ENCODE peak calls at places on chromosome 18, in four cellular contexts. Z is ascending aorta, U is ovary, W is cardiac muscle cell. S is an unnamed sample. For H3K9me3, the result is how much of the 10 kb centered on the place peaks cover.

GRCh38 chr18:54240629-54241107 is 16.2 kb upstream of the MBD2 start:
- DNase-seq in W (peak), U (no peak), Z (no peak), S (no peak)

GRCh38 chr18:46408334-46408987 is 248.6 kb downstream of the LOXHD1 start:
- DNase-seq in W (peak), U (no peak), Z (no peak), S (no peak)

GRCh38 chr18:3451989-3452749 is 2.2 kb downstream of the TGIF1 start:
- DNase-seq in W (peak), U (peak), Z (no peak), S (peak)

GRCh38 chr18:63887424-63887823 is at the start of gene SERPINB2:
- DNase-seq in U (no peak), W (no peak), Z (no peak), S (no peak)

GRCh38 chr18:46281185-46282176 is 177.3 kb downstream of the HAUS1 start:
- DNase-seq in W (peak), Z (no peak), U (peak), S (peak)

GRCh38 chr18:8496186-8496585 is 113.1 kb upstream of the RAB12 start:
- DNase-seq in U (no peak), W (peak), Z (no peak), S (no peak)

GRCh38 chr18:37294951-37295350 is 270.6 kb downstream of the CELF4 start:
- DNase-seq in U (no peak), W (peak), Z (no peak), S (peak)

GRCh38 chr18:46343940-46344372 is 239.8 kb downstream of the HAUS1 start:
- DNase-seq in Z (no peak), U (no peak), W (no peak), S (no peak)

GRCh38 chr18:48325115-48325670 is 84.0 kb downstream of the ZBTB7C start:
- DNase-seq in Z (no peak), W (no peak), U (no peak), S (no peak)

GRCh38 chr18:31977270-31977872 is 34.4 kb upstream of the TRAPPC8 start:
- DNase-seq in W (peak), U (peak), Z (no peak), S (peak)

GRCh38 chr18:13300029-13300428 is 81.5 kb downstream of the LDLRAD4 start:
- DNase-seq in Z (no peak), W (no peak), U (no peak), S (no peak)

GRCh38 chr18:56889621-56890020 is 238.5 kb downstream of the WDR7 start:
- DNase-seq in W (no peak), U (no peak), Z (no peak), S (no peak)

GRCh38 chr18:5628512-5629255 is 84.9 kb upstream of the EPB41L3 start:
- DNase-seq in W (peak), U (peak), Z (no peak), S (peak)

GRCh38 chr18:57347784-57348183 is 4.6 kb upstream of the ST8SIA3 start:
- DNase-seq in W (no peak), U (no peak), Z (no peak), S (no peak)

GRCh38 chr18:906416-907170 is 1.9 kb downstream of the ADCYAP1 start:
- DNase-seq in W (no peak), U (no peak), Z (no peak), S (peak)
- H3K4me3 ChIP-seq in W (peak), U (peak), Z (peak), S (no peak)

GRCh38 chr18:58645398-58645797 is 16.5 kb upstream of the ALPK2 start:
- DNase-seq in W (peak), U (no peak), Z (no peak), S (no peak)
- H3K9me3 ChIP-seq in W (under half), U (under half), Z (under half), S (under half)

GRCh38 chr18:77103181-77103875 is 29.3 kb downstream of the MBP start:
- DNase-seq in W (peak), Z (no peak), U (no peak), S (no peak)

GRCh38 chr18:77099501-77100370 is 32.8 kb downstream of the MBP start:
- DNase-seq in W (no peak), Z (no peak), U (no peak), S (no peak)

GRCh38 chr18:77102246-77103040 is 30.1 kb downstream of the MBP start:
- DNase-seq in Z (no peak), U (no peak), W (peak), S (peak)

GRCh38 chr18:77100751-77101355 is 31.7 kb downstream of the MBP start:
- DNase-seq in U (no peak), Z (no peak), W (peak), S (no peak)

GRCh38 chr18:77101410-77102245 is 31.0 kb downstream of the MBP start:
- DNase-seq in Z (peak), U (peak), W (peak), S (peak)
- H3K4me3 ChIP-seq in Z (peak), U (no peak), W (no peak), S (no peak)

GRCh38 chr18:35278085-35278484 is 11.9 kb downstream of the ZSCAN30 start:
- DNase-seq in U (no peak), Z (no peak), W (no peak), S (no peak)
- H3K9me3 ChIP-seq in U (under half), Z (under half), W (under half), S (under half)

GRCh38 chr18:80176334-80177080 is 67.4 kb downstream of the ADNP2 start:
- DNase-seq in W (no peak), U (no peak), Z (no peak), S (no peak)
- H3K4me3 ChIP-seq in W (no peak), U (no peak), Z (no peak), S (no peak)

GRCh38 chr18:52136532-52136931 is 203.5 kb upstream of the DCC start:
- DNase-seq in U (no peak), Z (no peak), W (no peak), S (no peak)

GRCh38 chr18:52131845-52132244 is 208.2 kb upstream of the DCC start:
- DNase-seq in W (no peak), Z (no peak), U (no peak), S (no peak)

DNA sequence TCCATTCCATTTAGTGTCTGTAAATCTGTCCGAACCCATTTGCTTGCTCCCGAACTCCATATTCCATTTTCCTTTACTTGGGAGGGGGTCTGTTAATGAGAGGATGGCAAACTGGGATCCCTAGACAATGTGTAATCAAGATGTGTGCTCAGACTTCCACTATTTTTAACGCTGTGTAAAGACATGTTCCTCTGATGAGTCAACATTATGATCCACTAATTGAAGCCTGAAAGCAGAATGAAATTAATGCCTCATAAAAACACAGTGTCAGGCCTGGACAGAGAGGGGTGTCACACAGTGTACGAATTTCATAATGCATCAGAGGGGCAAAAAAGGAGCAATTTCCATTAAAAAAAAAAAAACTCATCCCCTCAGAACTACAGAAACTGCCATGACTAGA is 209.4 kb upstream of the DCC start:
- DNase-seq in U (no peak), W (no peak), Z (no peak), S (peak)
- H3K9me3 ChIP-seq in U (under half), W (under half), Z (under half), S (under half)

GRCh38 chr18:61549889-61550288 is 216.7 kb downstream of the CDH20 start:
- DNase-seq in W (no peak), U (no peak), Z (no peak), S (no peak)

GRCh38 chr18:61549411-61549810 is 216.2 kb downstream of the CDH20 start:
- DNase-seq in W (no peak), U (no peak), Z (no peak), S (no peak)

GRCh38 chr18:61554117-61554776 is 221.0 kb downstream of the CDH20 start:
- DNase-seq in Z (no peak), W (peak), U (peak), S (no peak)

GRCh38 chr18:61554946-61555361 is 221.7 kb downstream of the CDH20 start:
- DNase-seq in Z (no peak), W (no peak), U (no peak), S (no peak)

DNA sequence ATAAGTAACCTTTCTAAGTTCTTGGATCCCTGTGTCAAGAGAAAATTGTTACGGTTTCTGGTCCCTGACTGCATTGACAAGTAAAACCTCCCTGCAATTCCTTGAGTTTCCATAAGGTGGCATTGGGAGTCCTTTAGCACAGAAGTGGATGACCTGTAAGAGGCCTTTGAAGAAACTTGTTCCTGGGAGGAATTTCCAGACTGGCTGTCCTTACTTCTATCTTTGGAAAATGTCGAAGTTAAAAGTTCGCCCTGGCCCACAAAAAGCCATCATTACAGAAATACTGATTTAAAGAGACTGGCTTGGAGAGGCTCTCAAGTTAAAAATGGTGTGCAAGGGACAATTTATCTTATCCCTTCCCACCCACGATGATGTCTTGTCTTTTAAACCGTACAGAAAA is 218.4 kb downstream of the CDH20 start:
- DNase-seq in W (peak), Z (no peak), U (no peak), S (peak)
- H3K4me3 ChIP-seq in W (no peak), Z (no peak), U (no peak), S (no peak)

GRCh38 chr18:35303610-35304009 is 13.6 kb upstream of the ZSCAN30 start:
- DNase-seq in Z (no peak), U (no peak), W (no peak), S (no peak)
- H3K9me3 ChIP-seq in Z (half or more), U (half or more), W (under half), S (half or more)

DNA sequence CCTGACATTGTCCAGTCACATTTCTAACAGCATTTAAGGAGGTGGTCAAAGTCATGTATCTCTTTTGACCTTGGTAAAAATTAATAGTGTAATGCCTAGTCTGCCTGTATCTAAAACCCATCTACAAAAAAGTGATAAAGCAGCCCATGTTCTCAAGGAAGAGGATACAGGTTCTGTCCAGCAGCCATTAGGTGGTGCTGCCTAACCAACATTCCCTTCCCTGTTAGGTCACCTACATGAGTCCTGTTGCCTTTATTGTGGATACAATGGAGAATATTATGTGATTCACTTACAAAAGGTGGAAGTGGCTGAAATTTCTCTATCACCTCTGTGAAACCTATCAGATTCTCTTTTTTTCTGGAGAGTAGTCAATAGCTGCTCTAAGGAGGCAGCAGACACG is 52.5 kb downstream of the AQP4 start:
- DNase-seq in Z (no peak), U (peak), W (peak), S (peak)
- H3K4me3 ChIP-seq in Z (no peak), U (no peak), W (no peak), S (no peak)

S was measured in A673.